ENCODE peak calls at places on chromosomes 4 and X, in six cellular contexts. T is HCT116, D is GM12878, Y is SK-N-SH, V is K562, I is HepG2. R is an unnamed sample.
A peak's percentile ranks its signal among the peaks of the same experiment; 100 is the strongest.

GRCh38 chrX:153499876-153500275 is 5.1 kb downstream of the BGN start:
- DNase-seq in Y (peak; percentile 80), I (no peak), V (no peak), D (no peak), T (no peak), R (no peak)

GRCh38 chr4:109079731-109080130 is 222.7 kb downstream of the COL25A1 start:
- DNase-seq in T (no peak), D (no peak), I (no peak), Y (no peak), V (no peak), R (no peak)

GRCh38 chr4:138911903-138912713 is 103.5 kb upstream of the NOCT start:
- DNase-seq in Y (peak; percentile 24), I (no peak), T (no peak), D (no peak), V (no peak), R (no peak)

GRCh38 chrX:18410038-18410437 is 15.4 kb upstream of the CDKL5 start:
- DNase-seq in I (no peak), D (no peak), V (no peak), T (peak; percentile 21), Y (peak; percentile 48), R (no peak)

GRCh38 chr4:161329852-161330251 is 833.9 kb downstream of the FSTL5 start:
- DNase-seq in I (no peak), T (no peak), V (no peak), D (no peak), Y (no peak), R (no peak)

GRCh38 chrX:41913476-41913875 is 9.9 kb downstream of the CASK start:
- DNase-seq in D (no peak), T (no peak), Y (no peak), V (no peak), I (no peak), R (no peak)

GRCh38 chr4:5133933-5134594 is 82.8 kb downstream of the STK32B start:
- DNase-seq in I (no peak), Y (no peak), D (no peak), T (no peak), V (no peak), R (no peak)

GRCh38 chr4:70187216-70187615 is 8.3 kb upstream of the ODAM start:
- DNase-seq in D (no peak), Y (no peak), V (no peak), T (no peak), I (peak; percentile 5), R (no peak)

GRCh38 chr4:76212851-76213414 is 691 bp downstream of the SCARB2 start:
- DNase-seq in I (no peak), Y (peak; percentile 46), V (no peak), D (no peak), T (no peak), R (no peak)

GRCh38 chrX:27186671-27187070 is 276.5 kb downstream of the PPP4R3C start:
- DNase-seq in V (peak; percentile 4), T (peak; percentile 3), D (peak; percentile 0), I (peak; percentile 13), Y (peak; percentile 18), R (peak; percentile 63)

GRCh38 chr4:52548818-52549570 is 110.1 kb downstream of the USP46 start:
- DNase-seq in T (no peak), Y (no peak), I (no peak), V (no peak), D (no peak), R (no peak)

GRCh38 chr4:93066746-93067145 is 761.8 kb upstream of the ATOH1 start:
- DNase-seq in I (no peak), V (no peak), D (no peak), T (no peak), Y (no peak), R (no peak)

GRCh38 chr4:138761638-138762205 is 253.9 kb upstream of the NOCT start:
- DNase-seq in I (no peak), D (no peak), Y (no peak), V (no peak), T (no peak), R (no peak)

GRCh38 chr4:127239902-127240575 is 392.7 kb upstream of the INTU start:
- DNase-seq in T (no peak), I (no peak), V (no peak), Y (peak; percentile 22), D (no peak), R (no peak)

GRCh38 chr4:124940387-124940786 is 227.9 kb upstream of the ANKRD50 start:
- DNase-seq in D (no peak), I (no peak), T (peak; percentile 62), Y (no peak), V (no peak), R (peak; percentile 32)

GRCh38 chr4:111602848-111603247 is 542.4 kb upstream of the FAM241A start:
- DNase-seq in V (no peak), Y (no peak), I (no peak), D (no peak), T (peak; percentile 21), R (peak; percentile 11)

GRCh38 chr4:86362510-86362909 is 2.7 kb upstream of the MAPK10 start:
- DNase-seq in T (no peak), D (no peak), I (no peak), V (no peak), Y (no peak), R (no peak)
- TF ChIP-seq JUND in T (no peak), D (no peak), I (no peak), V (no peak), Y (no peak), R (no peak)

DNA sequence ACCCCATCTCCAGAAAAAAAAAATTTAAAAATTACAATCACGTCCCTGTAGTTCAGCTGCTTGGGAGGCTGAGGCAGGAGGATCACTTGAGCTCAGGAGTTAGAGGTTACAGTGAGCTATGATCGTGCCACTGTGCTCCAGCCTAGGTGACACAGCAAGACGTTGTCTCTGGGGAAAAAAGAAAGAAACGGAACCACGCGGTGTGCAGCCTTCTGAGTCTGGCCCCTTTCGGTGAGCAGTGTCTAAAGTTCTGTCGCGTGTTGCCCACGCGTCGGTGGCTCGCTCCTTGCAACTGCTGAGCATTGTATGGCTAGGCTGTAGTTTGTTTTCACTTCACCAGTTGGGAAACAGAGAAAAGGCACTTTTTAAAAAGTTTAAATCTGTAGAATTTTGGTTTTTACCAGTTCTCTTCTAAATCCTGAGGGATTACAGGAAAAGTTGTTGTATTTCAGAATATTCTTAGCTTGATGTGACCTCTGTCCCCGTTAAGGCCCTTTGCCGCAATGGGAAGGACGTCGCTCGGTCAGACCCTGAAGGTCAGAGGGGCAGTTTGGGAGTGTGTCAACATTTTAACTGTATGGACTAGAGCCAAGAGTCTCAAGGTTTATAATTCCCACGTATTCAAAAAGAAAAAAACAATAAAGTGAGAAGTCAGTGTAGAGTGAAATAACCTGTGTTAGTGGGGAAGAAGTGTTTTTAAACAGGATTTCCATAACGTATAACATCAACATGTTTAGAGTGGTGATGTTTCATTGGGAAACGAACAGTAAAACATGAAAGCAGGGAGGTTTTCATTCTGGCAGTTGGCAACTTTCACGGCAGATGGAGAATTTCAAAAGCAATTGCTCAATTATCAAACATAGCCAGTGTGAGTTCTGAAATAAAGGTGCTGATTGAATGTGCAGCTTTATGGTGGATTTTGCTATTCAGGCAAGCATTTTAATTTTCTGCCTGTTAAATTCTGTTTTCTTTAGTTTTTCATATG is 45.8 kb upstream of the MSANTD1 start:
- DNase-seq in T (no peak), Y (no peak), D (no peak), V (no peak), I (peak; percentile 56), R (no peak)
- TF ChIP-seq JUND in T (no peak), Y (no peak), D (no peak), V (no peak), I (no peak), R (no peak)

GRCh38 chr4:110120506-110120905 is 77.9 kb downstream of the ELOVL6 start:
- DNase-seq in D (no peak), Y (no peak), I (no peak), T (no peak), V (no peak), R (no peak)

GRCh38 chr4:110119347-110119746 is 79.1 kb downstream of the ELOVL6 start:
- DNase-seq in V (no peak), T (no peak), D (no peak), I (no peak), Y (no peak), R (peak; percentile 7)

GRCh38 chr4:110124721-110125120 is 73.7 kb downstream of the ELOVL6 start:
- DNase-seq in T (no peak), D (peak; percentile 40), I (no peak), Y (no peak), V (no peak), R (no peak)

GRCh38 chr4:110122201-110122600 is 76.2 kb downstream of the ELOVL6 start:
- DNase-seq in V (no peak), Y (no peak), T (no peak), I (no peak), D (no peak), R (no peak)

DNA sequence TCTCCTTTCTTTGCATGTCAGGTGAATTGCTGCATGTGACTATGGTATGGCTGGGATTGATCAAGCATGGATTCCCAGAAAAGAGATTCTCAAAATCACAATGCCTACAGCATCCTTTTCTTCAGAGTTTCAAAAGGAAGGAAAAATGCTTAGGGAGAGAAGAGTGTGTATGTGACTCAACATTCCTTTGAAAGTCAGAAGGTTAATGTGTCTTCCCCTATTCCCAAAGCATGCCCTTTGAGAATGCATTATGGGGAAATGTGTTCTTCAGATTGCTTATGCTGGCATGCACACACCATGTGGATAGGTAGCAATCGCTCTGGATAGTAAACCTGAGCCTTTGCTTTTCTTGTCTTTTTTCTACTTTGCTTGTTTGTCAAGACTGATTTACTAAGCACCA is 78.5 kb downstream of the ELOVL6 start:
- DNase-seq in V (no peak), D (no peak), T (no peak), I (no peak), Y (no peak), R (no peak)
- TF ChIP-seq JUND in V (no peak), D (no peak), T (no peak), I (no peak), Y (no peak), R (no peak)

DNA sequence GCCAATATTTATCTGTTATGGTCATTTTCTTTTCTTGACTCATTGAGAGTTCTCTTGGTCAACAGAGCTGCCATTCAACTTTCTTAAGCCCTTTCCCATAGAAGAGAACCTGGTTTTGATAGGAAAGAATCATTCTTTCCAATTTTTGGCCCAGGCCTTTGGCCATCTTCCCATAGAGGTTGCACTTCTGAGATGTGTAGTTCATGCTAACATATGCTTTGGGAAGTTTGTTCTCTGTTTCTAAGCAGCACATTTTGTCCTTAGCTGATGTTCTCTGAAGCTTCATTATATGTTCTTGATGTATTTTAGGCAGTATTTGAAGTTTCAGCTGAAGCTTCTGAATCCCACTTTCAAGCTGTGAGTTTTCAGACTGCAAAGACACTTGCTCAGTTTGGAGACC is 161.1 kb downstream of the VEGFC start:
- DNase-seq in V (no peak), T (no peak), I (no peak), Y (no peak), D (no peak), R (no peak)
- TF ChIP-seq JUND in V (no peak), T (no peak), I (no peak), Y (no peak), D (no peak), R (no peak)

DNA sequence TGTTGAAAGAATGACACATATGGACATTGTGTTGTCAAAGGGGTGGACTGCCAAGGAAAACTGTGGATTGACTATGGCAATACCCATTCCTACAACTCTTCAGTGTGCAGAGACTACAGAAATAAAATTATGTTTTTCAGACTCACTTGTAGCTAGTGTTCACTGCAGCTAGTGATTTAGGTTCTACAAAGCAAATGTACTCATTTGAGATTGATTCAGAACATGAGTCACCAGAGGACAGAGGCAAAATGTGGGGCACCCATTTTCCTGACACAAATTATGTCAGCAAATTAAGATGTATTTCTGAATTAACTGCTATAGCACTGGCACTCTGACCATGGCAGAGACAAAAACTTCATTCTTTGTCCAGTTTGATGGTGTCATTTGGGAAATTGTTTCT is 40.7 kb downstream of the SPCS3 start:
- DNase-seq in Y (no peak), V (no peak), I (no peak), T (no peak), D (no peak), R (no peak)
- TF ChIP-seq JUND in Y (no peak), V (no peak), I (no peak), T (no peak), D (no peak), R (no peak)

R was measured in T47D.